ENCODE peak calls at places on chromosomes 1 and 21, in eight cellular contexts. One of them, this sample, is unnamed.

GRCh38 chr1:178134061-178134460 is 40.2 kb downstream of the RASAL2 start:
- DNase-seq in Daoy: peak; percentile 28
- DNase-seq in H54: no peak
- DNase-seq in nucleus accumbens: no peak
- DNase-seq in fibroblast of pulmonary artery: peak; percentile 96
- DNase-seq in T-helper 2 cell: no peak
- DNase-seq in right atrium auricular region: no peak
- DNase-seq in midbrain: peak; percentile 34
- DNase-seq in this sample: no peak

GRCh38 chr1:21294266-21295058 is 4.2 kb upstream of the ECE1 start:
- DNase-seq in Daoy: peak; percentile 82
- DNase-seq in H54: no peak
- DNase-seq in nucleus accumbens: no peak
- DNase-seq in fibroblast of pulmonary artery: no peak
- DNase-seq in T-helper 2 cell: peak; percentile 97
- DNase-seq in right atrium auricular region: no peak
- DNase-seq in midbrain: no peak
- DNase-seq in this sample: no peak

GRCh38 chr21:17427831-17428483 is 84.9 kb upstream of the CXADR start:
- DNase-seq in Daoy: no peak
- DNase-seq in H54: no peak
- DNase-seq in nucleus accumbens: no peak
- DNase-seq in fibroblast of pulmonary artery: no peak
- DNase-seq in T-helper 2 cell: no peak
- DNase-seq in right atrium auricular region: no peak
- DNase-seq in midbrain: no peak
- DNase-seq in this sample: no peak

GRCh38 chr1:51189421-51190073 is 46.5 kb upstream of the RNF11 start:
- DNase-seq in Daoy: peak; percentile 64
- DNase-seq in H54: peak; percentile 41
- DNase-seq in nucleus accumbens: peak; percentile 8
- DNase-seq in fibroblast of pulmonary artery: peak; percentile 86
- DNase-seq in T-helper 2 cell: peak; percentile 72
- DNase-seq in right atrium auricular region: no peak
- DNase-seq in midbrain: peak; percentile 50
- DNase-seq in this sample: no peak

GRCh38 chr1:27650527-27651175 is 15.7 kb upstream of the FGR start:
- DNase-seq in Daoy: peak; percentile 71
- DNase-seq in H54: no peak
- DNase-seq in nucleus accumbens: no peak
- DNase-seq in fibroblast of pulmonary artery: peak; percentile 83
- DNase-seq in T-helper 2 cell: no peak
- DNase-seq in right atrium auricular region: no peak
- DNase-seq in midbrain: no peak
- DNase-seq in this sample: no peak

GRCh38 chr1:81832573-81832972 is 31.8 kb downstream of the ADGRL2 start:
- DNase-seq in Daoy: peak; percentile 82
- DNase-seq in H54: no peak
- DNase-seq in nucleus accumbens: no peak
- DNase-seq in fibroblast of pulmonary artery: peak; percentile 68
- DNase-seq in T-helper 2 cell: no peak
- DNase-seq in right atrium auricular region: no peak
- DNase-seq in midbrain: no peak
- DNase-seq in this sample: no peak

GRCh38 chr1:198168180-198168579 is 11.4 kb downstream of the NEK7 start:
- DNase-seq in Daoy: peak; percentile 50
- DNase-seq in H54: no peak
- DNase-seq in nucleus accumbens: no peak
- DNase-seq in fibroblast of pulmonary artery: peak; percentile 56
- DNase-seq in T-helper 2 cell: no peak
- DNase-seq in right atrium auricular region: no peak
- DNase-seq in midbrain: no peak
- DNase-seq in this sample: no peak

GRCh38 chr1:27958513-27958912 is 1.3 kb upstream of the XKR8 start:
- DNase-seq in Daoy: no peak
- DNase-seq in H54: no peak
- DNase-seq in nucleus accumbens: no peak
- DNase-seq in fibroblast of pulmonary artery: no peak
- DNase-seq in T-helper 2 cell: no peak
- DNase-seq in right atrium auricular region: no peak
- DNase-seq in midbrain: no peak
- DNase-seq in this sample: no peak

GRCh38 chr1:159122005-159122621 is 45.5 kb upstream of the AIM2 start:
- DNase-seq in Daoy: peak; percentile 65
- DNase-seq in H54: no peak
- DNase-seq in nucleus accumbens: no peak
- DNase-seq in fibroblast of pulmonary artery: peak; percentile 74
- DNase-seq in T-helper 2 cell: peak; percentile 57
- DNase-seq in right atrium auricular region: no peak
- DNase-seq in midbrain: no peak
- DNase-seq in this sample: no peak

GRCh38 chr1:243508303-243508713 is 252.5 kb downstream of the SDCCAG8 start:
- DNase-seq in Daoy: no peak
- DNase-seq in H54: no peak
- DNase-seq in nucleus accumbens: no peak
- DNase-seq in fibroblast of pulmonary artery: no peak
- DNase-seq in T-helper 2 cell: no peak
- DNase-seq in right atrium auricular region: no peak
- DNase-seq in midbrain: peak; percentile 57
- DNase-seq in this sample: no peak

GRCh38 chr1:204263240-204263848 is 49.6 kb upstream of the GOLT1A start:
- DNase-seq in Daoy: no peak
- DNase-seq in H54: no peak
- DNase-seq in nucleus accumbens: no peak
- DNase-seq in fibroblast of pulmonary artery: no peak
- DNase-seq in T-helper 2 cell: no peak
- DNase-seq in right atrium auricular region: no peak
- DNase-seq in midbrain: peak; percentile 43
- DNase-seq in this sample: no peak

GRCh38 chr1:10287023-10287645 is 76.8 kb downstream of the KIF1B start:
- DNase-seq in Daoy: no peak
- DNase-seq in H54: no peak
- DNase-seq in nucleus accumbens: no peak
- DNase-seq in fibroblast of pulmonary artery: no peak
- DNase-seq in T-helper 2 cell: no peak
- DNase-seq in right atrium auricular region: no peak
- DNase-seq in midbrain: no peak
- DNase-seq in this sample: no peak

GRCh38 chr1:92482404-92482664 is 4.4 kb downstream of the GFI1 start:
- DNase-seq in Daoy: no peak
- DNase-seq in H54: no peak
- DNase-seq in nucleus accumbens: no peak
- DNase-seq in fibroblast of pulmonary artery: no peak
- DNase-seq in T-helper 2 cell: no peak
- DNase-seq in right atrium auricular region: no peak
- DNase-seq in midbrain: no peak
- DNase-seq in this sample: no peak

GRCh38 chr1:196438324-196438723 is 169.9 kb downstream of the KCNT2 start:
- DNase-seq in Daoy: no peak
- DNase-seq in H54: no peak
- DNase-seq in nucleus accumbens: no peak
- DNase-seq in fibroblast of pulmonary artery: peak; percentile 42
- DNase-seq in T-helper 2 cell: no peak
- DNase-seq in right atrium auricular region: no peak
- DNase-seq in midbrain: no peak
- DNase-seq in this sample: no peak

GRCh38 chr21:26116456-26117011 is 54.0 kb downstream of the APP start:
- DNase-seq in Daoy: no peak
- DNase-seq in H54: no peak
- DNase-seq in nucleus accumbens: no peak
- DNase-seq in fibroblast of pulmonary artery: peak; percentile 48
- DNase-seq in T-helper 2 cell: no peak
- DNase-seq in right atrium auricular region: no peak
- DNase-seq in midbrain: no peak
- DNase-seq in this sample: no peak

GRCh38 chr1:82565146-82565545 is 764.4 kb downstream of the ADGRL2 start:
- DNase-seq in Daoy: peak; percentile 76
- DNase-seq in H54: peak; percentile 3
- DNase-seq in nucleus accumbens: no peak
- DNase-seq in fibroblast of pulmonary artery: peak; percentile 70
- DNase-seq in T-helper 2 cell: no peak
- DNase-seq in right atrium auricular region: no peak
- DNase-seq in midbrain: no peak
- DNase-seq in this sample: peak; percentile 52

GRCh38 chr1:70874826-70875225 is 172.8 kb downstream of the PTGER3 start:
- DNase-seq in Daoy: no peak
- DNase-seq in H54: no peak
- DNase-seq in nucleus accumbens: no peak
- DNase-seq in fibroblast of pulmonary artery: no peak
- DNase-seq in T-helper 2 cell: no peak
- DNase-seq in right atrium auricular region: no peak
- DNase-seq in midbrain: no peak
- DNase-seq in this sample: peak; percentile 30

GRCh38 chr1:233019083-233019482 is 68.7 kb downstream of the NTPCR start:
- DNase-seq in Daoy: no peak
- DNase-seq in H54: no peak
- DNase-seq in nucleus accumbens: no peak
- DNase-seq in fibroblast of pulmonary artery: no peak
- DNase-seq in T-helper 2 cell: no peak
- DNase-seq in right atrium auricular region: no peak
- DNase-seq in midbrain: no peak
- DNase-seq in this sample: no peak

GRCh38 chr1:180698580-180698979 is 66.8 kb downstream of the XPR1 start:
- DNase-seq in Daoy: no peak
- DNase-seq in H54: no peak
- DNase-seq in nucleus accumbens: no peak
- DNase-seq in fibroblast of pulmonary artery: no peak
- DNase-seq in T-helper 2 cell: no peak
- DNase-seq in right atrium auricular region: no peak
- DNase-seq in midbrain: no peak
- DNase-seq in this sample: no peak

GRCh38 chr1:160761886-160762285 is 22.8 kb downstream of the SLAMF7 start:
- DNase-seq in Daoy: peak; percentile 60
- DNase-seq in H54: no peak
- DNase-seq in nucleus accumbens: no peak
- DNase-seq in fibroblast of pulmonary artery: peak; percentile 49
- DNase-seq in T-helper 2 cell: no peak
- DNase-seq in right atrium auricular region: no peak
- DNase-seq in midbrain: no peak
- DNase-seq in this sample: no peak

GRCh38 chr1:204503913-204504519 is 9.4 kb upstream of the PIK3C2B start:
- DNase-seq in Daoy: no peak
- DNase-seq in H54: no peak
- DNase-seq in nucleus accumbens: no peak
- DNase-seq in fibroblast of pulmonary artery: no peak
- DNase-seq in T-helper 2 cell: no peak
- DNase-seq in right atrium auricular region: no peak
- DNase-seq in midbrain: no peak
- DNase-seq in this sample: no peak

GRCh38 chr1:107139833-107140702 is 771 bp upstream of the NTNG1 start:
- DNase-seq in Daoy: peak; percentile 82
- DNase-seq in H54: peak; percentile 48
- DNase-seq in nucleus accumbens: peak; percentile 44
- DNase-seq in fibroblast of pulmonary artery: peak; percentile 35
- DNase-seq in T-helper 2 cell: peak; percentile 38
- DNase-seq in right atrium auricular region: no peak
- DNase-seq in midbrain: peak; percentile 52
- DNase-seq in this sample: no peak

GRCh38 chr1:228219962-228220780 is 12.3 kb downstream of the OBSCN start:
- DNase-seq in Daoy: no peak
- DNase-seq in H54: no peak
- DNase-seq in nucleus accumbens: no peak
- DNase-seq in fibroblast of pulmonary artery: no peak
- DNase-seq in T-helper 2 cell: no peak
- DNase-seq in right atrium auricular region: peak; percentile 52
- DNase-seq in midbrain: no peak
- DNase-seq in this sample: no peak

GRCh38 chr1:161803181-161803580 is 37.1 kb downstream of the ATF6 start:
- DNase-seq in Daoy: no peak
- DNase-seq in H54: no peak
- DNase-seq in nucleus accumbens: no peak
- DNase-seq in fibroblast of pulmonary artery: no peak
- DNase-seq in T-helper 2 cell: no peak
- DNase-seq in right atrium auricular region: no peak
- DNase-seq in midbrain: no peak
- DNase-seq in this sample: no peak

GRCh38 chr1:169538998-169539871 is 47.0 kb downstream of the F5 start:
- DNase-seq in Daoy: peak; percentile 89
- DNase-seq in H54: no peak
- DNase-seq in nucleus accumbens: no peak
- DNase-seq in fibroblast of pulmonary artery: peak; percentile 91
- DNase-seq in T-helper 2 cell: no peak
- DNase-seq in right atrium auricular region: no peak
- DNase-seq in midbrain: no peak
- DNase-seq in this sample: peak; percentile 56

GRCh38 chr1:67534627-67535065 is 104.4 kb upstream of the SERBP1 start:
- DNase-seq in Daoy: peak; percentile 84
- DNase-seq in H54: no peak
- DNase-seq in nucleus accumbens: no peak
- DNase-seq in fibroblast of pulmonary artery: peak; percentile 65
- DNase-seq in T-helper 2 cell: no peak
- DNase-seq in right atrium auricular region: no peak
- DNase-seq in midbrain: no peak
- DNase-seq in this sample: no peak

GRCh38 chr21:41507521-41508414 is at the start of gene TMPRSS2:
- DNase-seq in Daoy: peak; percentile 54
- DNase-seq in H54: no peak
- DNase-seq in nucleus accumbens: no peak
- DNase-seq in fibroblast of pulmonary artery: no peak
- DNase-seq in T-helper 2 cell: no peak
- DNase-seq in right atrium auricular region: no peak
- DNase-seq in midbrain: no peak
- DNase-seq in this sample: no peak

GRCh38 chr1:11690669-11691301 is 725 bp upstream of the DRAXIN start:
- DNase-seq in Daoy: no peak
- DNase-seq in H54: no peak
- DNase-seq in nucleus accumbens: no peak
- DNase-seq in fibroblast of pulmonary artery: no peak
- DNase-seq in T-helper 2 cell: no peak
- DNase-seq in right atrium auricular region: no peak
- DNase-seq in midbrain: no peak
- DNase-seq in this sample: no peak

GRCh38 chr1:29760165-29760564 is 523.8 kb downstream of the PTPRU start:
- DNase-seq in Daoy: no peak
- DNase-seq in H54: no peak
- DNase-seq in nucleus accumbens: no peak
- DNase-seq in fibroblast of pulmonary artery: no peak
- DNase-seq in T-helper 2 cell: no peak
- DNase-seq in right atrium auricular region: peak; percentile 16
- DNase-seq in midbrain: no peak
- DNase-seq in this sample: no peak

GRCh38 chr1:223492044-223492443 is 98.8 kb downstream of the CCDC185 start:
- DNase-seq in Daoy: no peak
- DNase-seq in H54: no peak
- DNase-seq in nucleus accumbens: no peak
- DNase-seq in fibroblast of pulmonary artery: no peak
- DNase-seq in T-helper 2 cell: no peak
- DNase-seq in right atrium auricular region: no peak
- DNase-seq in midbrain: no peak
- DNase-seq in this sample: peak; percentile 33

GRCh38 chr1:19786988-19787423 is 12.7 kb downstream of the TMCO4 start:
- DNase-seq in Daoy: no peak
- DNase-seq in H54: no peak
- DNase-seq in nucleus accumbens: no peak
- DNase-seq in fibroblast of pulmonary artery: no peak
- DNase-seq in T-helper 2 cell: no peak
- DNase-seq in right atrium auricular region: no peak
- DNase-seq in midbrain: no peak
- DNase-seq in this sample: no peak

GRCh38 chr1:54317084-54317483 is 89.1 kb downstream of the SSBP3 start:
- DNase-seq in Daoy: no peak
- DNase-seq in H54: no peak
- DNase-seq in nucleus accumbens: no peak
- DNase-seq in fibroblast of pulmonary artery: no peak
- DNase-seq in T-helper 2 cell: no peak
- DNase-seq in right atrium auricular region: no peak
- DNase-seq in midbrain: no peak
- DNase-seq in this sample: no peak